ENCODE peak calls at places on chromosome 2, in ten cellular contexts. One of them, this sample, is unnamed.

GRCh38 chr2:101064505-101064867 is 62.4 kb downstream of the RPL31 start:
- DNase-seq in stimulated activated CD4-positive, alpha-beta T cell treated with anti-CD3 and anti-CD28 coated beads, Interleukin-4, amount 100 ng/mL, for 1 hour: no peak
- DNase-seq in activated T-helper 1 cell treated with anti-CD3 and anti-CD28 coated beads, Interleukin-12 subunit alpha, Interleukin-12 subunit beta, Interleukin-2, Interleukin-4 antibody, amounts not matched to agents 30 ng/mL and 10 ng/mL and 1 ng/mL, durations not matched to agents 14 hours and 24 hours and 36 hours: no peak
- DNase-seq in A172: no peak
- DNase-seq in HTR-8/SVneo: no peak
- DNase-seq in NCI-H345: no peak
- DNase-seq in fibroblast of mammary gland: no peak
- DNase-seq in Peyer's patch: no peak
- DNase-seq in SHP77 treated with DMSO at 0.1 percent for 48 hours: no peak
- DNase-seq in M059J: no peak
- DNase-seq in this sample: no peak

GRCh38 chr2:67065046-67065445 is 332.1 kb upstream of the ETAA1 start:
- DNase-seq in stimulated activated CD4-positive, alpha-beta T cell treated with anti-CD3 and anti-CD28 coated beads, Interleukin-4, amount 100 ng/mL, for 1 hour: no peak
- DNase-seq in activated T-helper 1 cell treated with anti-CD3 and anti-CD28 coated beads, Interleukin-12 subunit alpha, Interleukin-12 subunit beta, Interleukin-2, Interleukin-4 antibody, amounts not matched to agents 30 ng/mL and 10 ng/mL and 1 ng/mL, durations not matched to agents 14 hours and 24 hours and 36 hours: no peak
- DNase-seq in A172: no peak
- DNase-seq in HTR-8/SVneo: no peak
- DNase-seq in NCI-H345: no peak
- DNase-seq in fibroblast of mammary gland: peak
- DNase-seq in Peyer's patch: no peak
- DNase-seq in SHP77 treated with DMSO at 0.1 percent for 48 hours: no peak
- DNase-seq in M059J: no peak
- DNase-seq in this sample: no peak

GRCh38 chr2:62527478-62528210 is 21.6 kb upstream of the TMEM17 start:
- DNase-seq in stimulated activated CD4-positive, alpha-beta T cell treated with anti-CD3 and anti-CD28 coated beads, Interleukin-4, amount 100 ng/mL, for 1 hour: no peak
- DNase-seq in activated T-helper 1 cell treated with anti-CD3 and anti-CD28 coated beads, Interleukin-12 subunit alpha, Interleukin-12 subunit beta, Interleukin-2, Interleukin-4 antibody, amounts not matched to agents 30 ng/mL and 10 ng/mL and 1 ng/mL, durations not matched to agents 14 hours and 24 hours and 36 hours: no peak
- DNase-seq in A172: no peak
- DNase-seq in HTR-8/SVneo: no peak
- DNase-seq in NCI-H345: no peak
- DNase-seq in fibroblast of mammary gland: no peak
- DNase-seq in Peyer's patch: no peak
- DNase-seq in SHP77 treated with DMSO at 0.1 percent for 48 hours: no peak
- DNase-seq in M059J: no peak
- DNase-seq in this sample: no peak

GRCh38 chr2:205511666-205512065 is 170.6 kb upstream of the NRP2 start:
- DNase-seq in stimulated activated CD4-positive, alpha-beta T cell treated with anti-CD3 and anti-CD28 coated beads, Interleukin-4, amount 100 ng/mL, for 1 hour: no peak
- DNase-seq in activated T-helper 1 cell treated with anti-CD3 and anti-CD28 coated beads, Interleukin-12 subunit alpha, Interleukin-12 subunit beta, Interleukin-2, Interleukin-4 antibody, amounts not matched to agents 30 ng/mL and 10 ng/mL and 1 ng/mL, durations not matched to agents 14 hours and 24 hours and 36 hours: no peak
- DNase-seq in A172: no peak
- DNase-seq in HTR-8/SVneo: no peak
- DNase-seq in NCI-H345: no peak
- DNase-seq in fibroblast of mammary gland: no peak
- DNase-seq in Peyer's patch: no peak
- DNase-seq in SHP77 treated with DMSO at 0.1 percent for 48 hours: no peak
- DNase-seq in M059J: peak
- DNase-seq in this sample: no peak

GRCh38 chr2:80238692-80239469 is 65.7 kb downstream of the LRRTM1 start:
- DNase-seq in stimulated activated CD4-positive, alpha-beta T cell treated with anti-CD3 and anti-CD28 coated beads, Interleukin-4, amount 100 ng/mL, for 1 hour: peak
- DNase-seq in activated T-helper 1 cell treated with anti-CD3 and anti-CD28 coated beads, Interleukin-12 subunit alpha, Interleukin-12 subunit beta, Interleukin-2, Interleukin-4 antibody, amounts not matched to agents 30 ng/mL and 10 ng/mL and 1 ng/mL, durations not matched to agents 14 hours and 24 hours and 36 hours: no peak
- DNase-seq in A172: peak
- DNase-seq in HTR-8/SVneo: no peak
- DNase-seq in NCI-H345: peak
- DNase-seq in fibroblast of mammary gland: peak
- DNase-seq in Peyer's patch: no peak
- DNase-seq in SHP77 treated with DMSO at 0.1 percent for 48 hours: no peak
- DNase-seq in M059J: peak
- DNase-seq in this sample: peak

GRCh38 chr2:5868891-5869400 is 176.8 kb downstream of the SOX11 start:
- DNase-seq in stimulated activated CD4-positive, alpha-beta T cell treated with anti-CD3 and anti-CD28 coated beads, Interleukin-4, amount 100 ng/mL, for 1 hour: no peak
- DNase-seq in activated T-helper 1 cell treated with anti-CD3 and anti-CD28 coated beads, Interleukin-12 subunit alpha, Interleukin-12 subunit beta, Interleukin-2, Interleukin-4 antibody, amounts not matched to agents 30 ng/mL and 10 ng/mL and 1 ng/mL, durations not matched to agents 14 hours and 24 hours and 36 hours: no peak
- DNase-seq in A172: no peak
- DNase-seq in HTR-8/SVneo: no peak
- DNase-seq in NCI-H345: no peak
- DNase-seq in fibroblast of mammary gland: no peak
- DNase-seq in Peyer's patch: no peak
- DNase-seq in SHP77 treated with DMSO at 0.1 percent for 48 hours: no peak
- DNase-seq in M059J: no peak
- DNase-seq in this sample: no peak

GRCh38 chr2:203743441-203743932 is 37.0 kb downstream of the CD28 start:
- DNase-seq in stimulated activated CD4-positive, alpha-beta T cell treated with anti-CD3 and anti-CD28 coated beads, Interleukin-4, amount 100 ng/mL, for 1 hour: no peak
- DNase-seq in activated T-helper 1 cell treated with anti-CD3 and anti-CD28 coated beads, Interleukin-12 subunit alpha, Interleukin-12 subunit beta, Interleukin-2, Interleukin-4 antibody, amounts not matched to agents 30 ng/mL and 10 ng/mL and 1 ng/mL, durations not matched to agents 14 hours and 24 hours and 36 hours: no peak
- DNase-seq in A172: no peak
- DNase-seq in HTR-8/SVneo: no peak
- DNase-seq in NCI-H345: no peak
- DNase-seq in fibroblast of mammary gland: peak
- DNase-seq in Peyer's patch: no peak
- DNase-seq in SHP77 treated with DMSO at 0.1 percent for 48 hours: no peak
- DNase-seq in M059J: peak
- DNase-seq in this sample: peak

GRCh38 chr2:119192893-119193292 is 30.7 kb upstream of the STEAP3 start:
- DNase-seq in stimulated activated CD4-positive, alpha-beta T cell treated with anti-CD3 and anti-CD28 coated beads, Interleukin-4, amount 100 ng/mL, for 1 hour: no peak
- DNase-seq in activated T-helper 1 cell treated with anti-CD3 and anti-CD28 coated beads, Interleukin-12 subunit alpha, Interleukin-12 subunit beta, Interleukin-2, Interleukin-4 antibody, amounts not matched to agents 30 ng/mL and 10 ng/mL and 1 ng/mL, durations not matched to agents 14 hours and 24 hours and 36 hours: no peak
- DNase-seq in A172: no peak
- DNase-seq in HTR-8/SVneo: no peak
- DNase-seq in NCI-H345: no peak
- DNase-seq in fibroblast of mammary gland: no peak
- DNase-seq in Peyer's patch: no peak
- DNase-seq in SHP77 treated with DMSO at 0.1 percent for 48 hours: no peak
- DNase-seq in M059J: no peak
- DNase-seq in this sample: no peak

GRCh38 chr2:229003256-229003655 is 267.8 kb downstream of the PID1 start:
- DNase-seq in stimulated activated CD4-positive, alpha-beta T cell treated with anti-CD3 and anti-CD28 coated beads, Interleukin-4, amount 100 ng/mL, for 1 hour: no peak
- DNase-seq in activated T-helper 1 cell treated with anti-CD3 and anti-CD28 coated beads, Interleukin-12 subunit alpha, Interleukin-12 subunit beta, Interleukin-2, Interleukin-4 antibody, amounts not matched to agents 30 ng/mL and 10 ng/mL and 1 ng/mL, durations not matched to agents 14 hours and 24 hours and 36 hours: no peak
- DNase-seq in A172: no peak
- DNase-seq in HTR-8/SVneo: no peak
- DNase-seq in NCI-H345: no peak
- DNase-seq in fibroblast of mammary gland: no peak
- DNase-seq in Peyer's patch: no peak
- DNase-seq in SHP77 treated with DMSO at 0.1 percent for 48 hours: no peak
- DNase-seq in M059J: no peak
- DNase-seq in this sample: no peak

GRCh38 chr2:158006961-158007664 is 94.6 kb upstream of the UPP2 start:
- DNase-seq in stimulated activated CD4-positive, alpha-beta T cell treated with anti-CD3 and anti-CD28 coated beads, Interleukin-4, amount 100 ng/mL, for 1 hour: no peak
- DNase-seq in activated T-helper 1 cell treated with anti-CD3 and anti-CD28 coated beads, Interleukin-12 subunit alpha, Interleukin-12 subunit beta, Interleukin-2, Interleukin-4 antibody, amounts not matched to agents 30 ng/mL and 10 ng/mL and 1 ng/mL, durations not matched to agents 14 hours and 24 hours and 36 hours: no peak
- DNase-seq in A172: no peak
- DNase-seq in HTR-8/SVneo: no peak
- DNase-seq in NCI-H345: peak
- DNase-seq in fibroblast of mammary gland: no peak
- DNase-seq in Peyer's patch: no peak
- DNase-seq in SHP77 treated with DMSO at 0.1 percent for 48 hours: no peak
- DNase-seq in M059J: peak
- DNase-seq in this sample: no peak

GRCh38 chr2:28754321-28754720 is 2.7 kb downstream of the PPP1CB start:
- DNase-seq in stimulated activated CD4-positive, alpha-beta T cell treated with anti-CD3 and anti-CD28 coated beads, Interleukin-4, amount 100 ng/mL, for 1 hour: no peak
- DNase-seq in activated T-helper 1 cell treated with anti-CD3 and anti-CD28 coated beads, Interleukin-12 subunit alpha, Interleukin-12 subunit beta, Interleukin-2, Interleukin-4 antibody, amounts not matched to agents 30 ng/mL and 10 ng/mL and 1 ng/mL, durations not matched to agents 14 hours and 24 hours and 36 hours: no peak
- DNase-seq in A172: no peak
- DNase-seq in HTR-8/SVneo: no peak
- DNase-seq in NCI-H345: no peak
- DNase-seq in fibroblast of mammary gland: peak
- DNase-seq in Peyer's patch: no peak
- DNase-seq in SHP77 treated with DMSO at 0.1 percent for 48 hours: no peak
- DNase-seq in M059J: no peak
- DNase-seq in this sample: no peak

GRCh38 chr2:238596571-238597551 is 170.1 kb downstream of the ASB1 start:
- DNase-seq in stimulated activated CD4-positive, alpha-beta T cell treated with anti-CD3 and anti-CD28 coated beads, Interleukin-4, amount 100 ng/mL, for 1 hour: no peak
- DNase-seq in activated T-helper 1 cell treated with anti-CD3 and anti-CD28 coated beads, Interleukin-12 subunit alpha, Interleukin-12 subunit beta, Interleukin-2, Interleukin-4 antibody, amounts not matched to agents 30 ng/mL and 10 ng/mL and 1 ng/mL, durations not matched to agents 14 hours and 24 hours and 36 hours: no peak
- DNase-seq in A172: peak
- DNase-seq in HTR-8/SVneo: peak
- DNase-seq in NCI-H345: no peak
- DNase-seq in fibroblast of mammary gland: peak
- DNase-seq in Peyer's patch: no peak
- DNase-seq in SHP77 treated with DMSO at 0.1 percent for 48 hours: no peak
- DNase-seq in M059J: peak
- DNase-seq in this sample: peak

GRCh38 chr2:84959045-84959493 is 11.9 kb upstream of the KCMF1 start:
- DNase-seq in stimulated activated CD4-positive, alpha-beta T cell treated with anti-CD3 and anti-CD28 coated beads, Interleukin-4, amount 100 ng/mL, for 1 hour: no peak
- DNase-seq in activated T-helper 1 cell treated with anti-CD3 and anti-CD28 coated beads, Interleukin-12 subunit alpha, Interleukin-12 subunit beta, Interleukin-2, Interleukin-4 antibody, amounts not matched to agents 30 ng/mL and 10 ng/mL and 1 ng/mL, durations not matched to agents 14 hours and 24 hours and 36 hours: no peak
- DNase-seq in A172: peak
- DNase-seq in HTR-8/SVneo: no peak
- DNase-seq in NCI-H345: no peak
- DNase-seq in fibroblast of mammary gland: peak
- DNase-seq in Peyer's patch: no peak
- DNase-seq in SHP77 treated with DMSO at 0.1 percent for 48 hours: no peak
- DNase-seq in M059J: peak
- DNase-seq in this sample: peak

GRCh38 chr2:132667716-132668115 is 2.3 kb downstream of the LYPD1 start:
- DNase-seq in stimulated activated CD4-positive, alpha-beta T cell treated with anti-CD3 and anti-CD28 coated beads, Interleukin-4, amount 100 ng/mL, for 1 hour: no peak
- DNase-seq in activated T-helper 1 cell treated with anti-CD3 and anti-CD28 coated beads, Interleukin-12 subunit alpha, Interleukin-12 subunit beta, Interleukin-2, Interleukin-4 antibody, amounts not matched to agents 30 ng/mL and 10 ng/mL and 1 ng/mL, durations not matched to agents 14 hours and 24 hours and 36 hours: no peak
- DNase-seq in A172: no peak
- DNase-seq in HTR-8/SVneo: no peak
- DNase-seq in NCI-H345: no peak
- DNase-seq in fibroblast of mammary gland: no peak
- DNase-seq in Peyer's patch: no peak
- DNase-seq in SHP77 treated with DMSO at 0.1 percent for 48 hours: no peak
- DNase-seq in M059J: peak
- DNase-seq in this sample: no peak

GRCh38 chr2:228675042-228675441 is 493.6 kb upstream of the SPHKAP start:
- DNase-seq in stimulated activated CD4-positive, alpha-beta T cell treated with anti-CD3 and anti-CD28 coated beads, Interleukin-4, amount 100 ng/mL, for 1 hour: no peak
- DNase-seq in activated T-helper 1 cell treated with anti-CD3 and anti-CD28 coated beads, Interleukin-12 subunit alpha, Interleukin-12 subunit beta, Interleukin-2, Interleukin-4 antibody, amounts not matched to agents 30 ng/mL and 10 ng/mL and 1 ng/mL, durations not matched to agents 14 hours and 24 hours and 36 hours: no peak
- DNase-seq in A172: no peak
- DNase-seq in HTR-8/SVneo: no peak
- DNase-seq in NCI-H345: no peak
- DNase-seq in fibroblast of mammary gland: peak
- DNase-seq in Peyer's patch: no peak
- DNase-seq in SHP77 treated with DMSO at 0.1 percent for 48 hours: no peak
- DNase-seq in M059J: peak
- DNase-seq in this sample: no peak

GRCh38 chr2:191888400-191889166 is 41.7 kb upstream of the CAVIN2 start:
- DNase-seq in stimulated activated CD4-positive, alpha-beta T cell treated with anti-CD3 and anti-CD28 coated beads, Interleukin-4, amount 100 ng/mL, for 1 hour: no peak
- DNase-seq in activated T-helper 1 cell treated with anti-CD3 and anti-CD28 coated beads, Interleukin-12 subunit alpha, Interleukin-12 subunit beta, Interleukin-2, Interleukin-4 antibody, amounts not matched to agents 30 ng/mL and 10 ng/mL and 1 ng/mL, durations not matched to agents 14 hours and 24 hours and 36 hours: no peak
- DNase-seq in A172: no peak
- DNase-seq in HTR-8/SVneo: no peak
- DNase-seq in NCI-H345: no peak
- DNase-seq in fibroblast of mammary gland: no peak
- DNase-seq in Peyer's patch: no peak
- DNase-seq in SHP77 treated with DMSO at 0.1 percent for 48 hours: no peak
- DNase-seq in M059J: no peak
- DNase-seq in this sample: no peak

GRCh38 chr2:137380610-137381009 is 583.7 kb upstream of the HNMT start:
- DNase-seq in stimulated activated CD4-positive, alpha-beta T cell treated with anti-CD3 and anti-CD28 coated beads, Interleukin-4, amount 100 ng/mL, for 1 hour: no peak
- DNase-seq in activated T-helper 1 cell treated with anti-CD3 and anti-CD28 coated beads, Interleukin-12 subunit alpha, Interleukin-12 subunit beta, Interleukin-2, Interleukin-4 antibody, amounts not matched to agents 30 ng/mL and 10 ng/mL and 1 ng/mL, durations not matched to agents 14 hours and 24 hours and 36 hours: no peak
- DNase-seq in A172: no peak
- DNase-seq in HTR-8/SVneo: no peak
- DNase-seq in NCI-H345: peak
- DNase-seq in fibroblast of mammary gland: no peak
- DNase-seq in Peyer's patch: no peak
- DNase-seq in SHP77 treated with DMSO at 0.1 percent for 48 hours: no peak
- DNase-seq in M059J: peak
- DNase-seq in this sample: peak

GRCh38 chr2:20551231-20551944 is 99.5 kb downstream of the HS1BP3 start:
- DNase-seq in stimulated activated CD4-positive, alpha-beta T cell treated with anti-CD3 and anti-CD28 coated beads, Interleukin-4, amount 100 ng/mL, for 1 hour: no peak
- DNase-seq in activated T-helper 1 cell treated with anti-CD3 and anti-CD28 coated beads, Interleukin-12 subunit alpha, Interleukin-12 subunit beta, Interleukin-2, Interleukin-4 antibody, amounts not matched to agents 30 ng/mL and 10 ng/mL and 1 ng/mL, durations not matched to agents 14 hours and 24 hours and 36 hours: no peak
- DNase-seq in A172: no peak
- DNase-seq in HTR-8/SVneo: no peak
- DNase-seq in NCI-H345: no peak
- DNase-seq in fibroblast of mammary gland: no peak
- DNase-seq in Peyer's patch: no peak
- DNase-seq in SHP77 treated with DMSO at 0.1 percent for 48 hours: no peak
- DNase-seq in M059J: peak
- DNase-seq in this sample: no peak

GRCh38 chr2:47058061-47058931 is 96.8 kb downstream of the STPG4 start:
- DNase-seq in stimulated activated CD4-positive, alpha-beta T cell treated with anti-CD3 and anti-CD28 coated beads, Interleukin-4, amount 100 ng/mL, for 1 hour: no peak
- DNase-seq in activated T-helper 1 cell treated with anti-CD3 and anti-CD28 coated beads, Interleukin-12 subunit alpha, Interleukin-12 subunit beta, Interleukin-2, Interleukin-4 antibody, amounts not matched to agents 30 ng/mL and 10 ng/mL and 1 ng/mL, durations not matched to agents 14 hours and 24 hours and 36 hours: no peak
- DNase-seq in A172: no peak
- DNase-seq in HTR-8/SVneo: no peak
- DNase-seq in NCI-H345: no peak
- DNase-seq in fibroblast of mammary gland: peak
- DNase-seq in Peyer's patch: no peak
- DNase-seq in SHP77 treated with DMSO at 0.1 percent for 48 hours: no peak
- DNase-seq in M059J: no peak
- DNase-seq in this sample: no peak

GRCh38 chr2:205435970-205436369 is 246.3 kb upstream of the NRP2 start:
- DNase-seq in stimulated activated CD4-positive, alpha-beta T cell treated with anti-CD3 and anti-CD28 coated beads, Interleukin-4, amount 100 ng/mL, for 1 hour: no peak
- DNase-seq in activated T-helper 1 cell treated with anti-CD3 and anti-CD28 coated beads, Interleukin-12 subunit alpha, Interleukin-12 subunit beta, Interleukin-2, Interleukin-4 antibody, amounts not matched to agents 30 ng/mL and 10 ng/mL and 1 ng/mL, durations not matched to agents 14 hours and 24 hours and 36 hours: no peak
- DNase-seq in A172: peak
- DNase-seq in HTR-8/SVneo: no peak
- DNase-seq in NCI-H345: no peak
- DNase-seq in fibroblast of mammary gland: peak
- DNase-seq in Peyer's patch: no peak
- DNase-seq in SHP77 treated with DMSO at 0.1 percent for 48 hours: no peak
- DNase-seq in M059J: peak
- DNase-seq in this sample: no peak

GRCh38 chr2:100584811-100585210 is 22.0 kb downstream of the PDCL3 start:
- DNase-seq in stimulated activated CD4-positive, alpha-beta T cell treated with anti-CD3 and anti-CD28 coated beads, Interleukin-4, amount 100 ng/mL, for 1 hour: no peak
- DNase-seq in activated T-helper 1 cell treated with anti-CD3 and anti-CD28 coated beads, Interleukin-12 subunit alpha, Interleukin-12 subunit beta, Interleukin-2, Interleukin-4 antibody, amounts not matched to agents 30 ng/mL and 10 ng/mL and 1 ng/mL, durations not matched to agents 14 hours and 24 hours and 36 hours: no peak
- DNase-seq in A172: no peak
- DNase-seq in HTR-8/SVneo: no peak
- DNase-seq in NCI-H345: no peak
- DNase-seq in fibroblast of mammary gland: no peak
- DNase-seq in Peyer's patch: no peak
- DNase-seq in SHP77 treated with DMSO at 0.1 percent for 48 hours: no peak
- DNase-seq in M059J: no peak
- DNase-seq in this sample: no peak

This sample was measured in RWPE1.